ENCODE peak calls at places on chromosomes 11 and 22, in five cellular contexts. I is neural crest cell, L is prostate gland, O is OCI-LY7, K is ascending aorta. R is an unnamed sample.

GRCh38 chr22:37193629-37194191 is 5.7 kb upstream of the C1QTNF6 start:
- DNase-seq in K (no peak), L (no peak), O (no peak), I (no peak), R (no peak)

GRCh38 chr11:19080579-19080993 is 20.1 kb upstream of the MRGPRX2 start:
- DNase-seq in L (peak; percentile 26), I (no peak), O (no peak), K (no peak), R (no peak)

GRCh38 chr22:27195104-27195503 is 537.7 kb downstream of the MIAT start:
- DNase-seq in O (no peak), K (no peak), L (no peak), I (no peak), R (no peak)

GRCh38 chr11:120547871-120548681 is 36.5 kb downstream of the GRIK4 start:
- DNase-seq in O (no peak), I (no peak), L (peak; percentile 62), K (peak; percentile 59), R (peak; percentile 58)

GRCh38 chr11:117930668-117931330 is 1.6 kb upstream of the TMPRSS13 start:
- DNase-seq in O (peak; percentile 49), L (no peak), K (no peak), I (no peak), R (no peak)

GRCh38 chr11:17410606-17411379 is 22.3 kb upstream of the KCNJ11 start:
- DNase-seq in I (no peak), L (peak; percentile 57), K (no peak), O (no peak), R (no peak)

GRCh38 chr11:127268956-127269355 is 268.4 kb upstream of the KIRREL3 start:
- DNase-seq in I (no peak), K (no peak), L (no peak), O (no peak), R (no peak)

GRCh38 chr11:73520358-73521061 is 77.4 kb downstream of the FAM168A start:
- DNase-seq in O (no peak), L (no peak), K (no peak), I (no peak), R (no peak)

GRCh38 chr11:1361882-1362281 is 27.9 kb upstream of the BRSK2 start:
- DNase-seq in L (no peak), O (no peak), I (no peak), K (no peak), R (no peak)

GRCh38 chr11:118615996-118616395 is 8.6 kb downstream of the PHLDB1 start:
- DNase-seq in L (no peak), O (no peak), I (no peak), K (no peak), R (no peak)

GRCh38 chr11:130163346-130164220 is 4.0 kb downstream of the ST14 start:
- DNase-seq in O (peak; percentile 70), L (no peak), K (no peak), I (no peak), R (no peak)

GRCh38 chr22:37044634-37045625 is 6.6 kb upstream of the KCTD17 start:
- DNase-seq in O (no peak), K (no peak), L (no peak), I (no peak), R (no peak)

GRCh38 chr11:124740277-124740882 is 638 bp downstream of the NRGN start:
- DNase-seq in O (peak; percentile 64), I (no peak), L (no peak), K (no peak), R (no peak)

GRCh38 chr11:59967677-59968394 is 4.0 kb downstream of the OOSP4A start:
- DNase-seq in I (no peak), K (no peak), O (no peak), L (no peak), R (no peak)

GRCh38 chr11:82757660-82758301 is 24.1 kb upstream of the FAM181B start:
- DNase-seq in K (no peak), L (no peak), I (no peak), O (no peak), R (no peak)

DNA sequence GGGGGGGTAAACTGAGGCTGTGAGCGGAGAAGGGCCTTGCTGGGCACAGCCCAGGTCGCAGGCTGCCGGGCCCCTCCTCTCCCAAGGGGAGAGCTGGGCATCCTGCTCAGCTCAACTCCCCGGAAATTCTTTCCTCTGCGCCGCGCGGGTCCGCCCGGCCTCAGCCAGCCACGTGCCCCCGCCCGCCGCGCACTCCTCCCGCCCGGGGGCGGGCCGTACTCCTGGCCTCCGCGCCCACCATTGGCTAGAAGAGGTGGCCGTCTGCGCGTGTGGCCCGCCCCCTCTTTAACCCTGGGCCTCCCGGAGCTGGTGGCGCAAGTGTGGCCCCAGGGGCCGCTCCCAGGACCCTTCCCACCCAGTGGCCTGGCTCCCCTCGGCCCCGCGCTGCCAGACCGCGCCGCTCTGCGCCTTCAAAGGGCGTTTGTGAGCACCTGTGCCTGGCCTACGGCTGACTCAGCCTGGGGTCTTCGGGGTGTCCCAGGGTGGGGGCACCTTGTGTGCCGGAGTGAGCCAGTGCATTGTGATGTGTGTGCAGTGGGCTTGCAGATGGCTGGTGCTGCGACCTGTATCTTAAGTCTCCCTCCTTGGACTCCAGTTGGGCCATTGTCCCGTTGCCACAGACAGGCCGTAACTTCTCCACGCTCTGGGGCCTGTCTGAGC is 2.0 kb downstream of the MRGPRF start:
- DNase-seq in K (no peak), L (peak; percentile 64), O (peak; percentile 34), I (peak; percentile 58), R (no peak)
- TF ChIP-seq CTCF in K (no peak), L (no peak), O (no peak), I (no peak), R (no peak)

GRCh38 chr22:45552580-45553332 is 50.1 kb downstream of the FBLN1 start:
- DNase-seq in I (no peak), L (no peak), K (no peak), O (no peak), R (no peak)
- TF ChIP-seq CTCF in I (no peak), L (peak; percentile 9), K (no peak), O (peak; percentile 26), R (no peak)

DNA sequence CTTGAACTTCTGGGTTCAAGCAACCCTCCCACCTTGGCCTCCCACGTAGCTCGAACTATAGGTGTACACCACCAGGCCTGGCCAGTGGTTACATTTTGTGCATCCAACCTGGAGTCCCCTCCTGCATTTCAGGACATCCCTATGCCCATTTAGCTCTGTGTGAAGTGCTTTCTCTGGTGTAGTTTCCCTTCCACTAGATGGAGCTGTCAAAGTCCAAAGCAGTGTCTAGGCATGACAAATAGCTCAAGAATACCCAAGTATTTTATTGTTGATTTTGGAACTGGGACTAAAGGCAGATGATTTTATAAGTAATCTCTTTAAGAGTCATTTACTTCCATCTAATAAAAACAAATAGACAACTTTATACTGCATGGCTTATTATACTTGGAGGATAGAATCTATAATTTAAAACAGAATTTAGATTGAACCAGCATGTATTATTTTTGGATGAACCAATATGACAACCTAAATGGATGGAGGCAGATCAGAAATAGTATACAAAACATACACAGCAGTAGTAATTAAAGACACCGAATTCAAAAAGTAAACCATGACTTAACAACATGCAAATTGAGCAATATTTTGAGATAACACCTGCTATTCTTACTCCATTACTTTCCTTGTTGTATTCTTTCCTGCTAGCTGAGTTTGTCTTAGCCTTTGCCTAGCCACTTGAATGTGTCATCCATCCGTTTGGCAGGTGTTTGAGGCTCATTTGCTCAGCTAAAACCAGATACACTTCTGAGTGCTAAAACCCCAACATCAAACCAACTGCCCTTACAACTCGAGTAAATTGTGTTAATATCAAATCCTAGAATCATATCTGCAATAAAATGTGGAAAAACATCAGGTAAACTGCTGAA is 37.7 kb downstream of the EIF4ENIF1 start:
- DNase-seq in O (peak; percentile 67), L (no peak), K (no peak), I (no peak), R (no peak)
- TF ChIP-seq CTCF in O (peak; percentile 90), L (peak; percentile 38), K (no peak), I (peak; percentile 62), R (no peak)

GRCh38 chr11:79159657-79160450 is 281.0 kb downstream of the TENM4 start:
- DNase-seq in O (no peak), L (no peak), I (no peak), K (no peak), R (no peak)
- TF ChIP-seq CTCF in O (peak; percentile 32), L (no peak), I (peak; percentile 50), K (no peak), R (no peak)

DNA sequence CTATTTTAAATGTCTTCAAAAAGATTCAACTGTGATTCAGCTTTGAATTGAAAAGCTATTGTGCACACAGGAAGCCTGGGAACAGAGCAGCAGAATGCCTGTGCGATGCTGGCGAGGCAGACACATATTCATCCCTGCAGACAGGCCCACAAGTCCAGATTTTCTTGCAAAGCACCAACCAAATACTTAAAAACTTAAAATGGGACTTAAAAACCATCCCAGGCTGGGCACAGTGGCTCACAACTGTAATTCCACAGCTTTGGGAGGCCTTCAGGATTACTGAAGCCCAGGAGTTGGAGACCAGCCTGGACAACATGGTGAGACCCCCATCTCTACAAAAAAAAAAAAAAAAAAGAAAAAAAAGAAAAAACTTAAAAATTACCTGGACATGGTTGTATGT is 122.6 kb upstream of the SERPIND1 start:
- DNase-seq in L (no peak), I (no peak), K (no peak), O (no peak), R (no peak)
- TF ChIP-seq CTCF in L (no peak), I (no peak), K (no peak), O (no peak), R (no peak)

GRCh38 chr22:19756288-19757128 is 4.1 kb upstream of the TBX1 start:
- DNase-seq in L (peak; percentile 68), I (no peak), O (peak; percentile 68), K (no peak), R (no peak)
- TF ChIP-seq CTCF in L (peak; percentile 76), I (peak; percentile 64), O (peak; percentile 75), K (no peak), R (no peak)